ENCODE peak calls at places on chromosomes 6 and 20, in seven cellular contexts. J is activated CD4-positive, alpha-beta T cell treated with anti-CD3 and anti-CD28 coated beads for 48 hours; Z is AG09319; C is uterus; G is stimulated activated CD4-positive, alpha-beta T cell treated with anti-CD3 and anti-CD28 coated beads, Interleukin-1b, Interleukin-23, amount 100 ng/mL, for 48 hours; U is cardiac muscle cell; W is heart left ventricle. K is an unnamed sample.

GRCh38 chr20:11366660-11367059 is 551.0 kb upstream of the BTBD3 start:
- DNase-seq in J (no peak), Z (no peak), C (no peak), G (no peak), U (no peak), W (no peak), K (no peak)

GRCh38 chr20:16488086-16488485 is 85.2 kb downstream of the KIF16B start:
- DNase-seq in J (no peak), Z (no peak), C (no peak), G (no peak), U (no peak), W (no peak), K (no peak)

GRCh38 chr6:142926177-142926493 is 18.8 kb downstream of the HIVEP2 start:
- DNase-seq in J (no peak), Z (no peak), C (no peak), G (no peak), U (no peak), W (no peak), K (no peak)

GRCh38 chr6:131116755-131117360 is 18.4 kb upstream of the AKAP7 start:
- DNase-seq in J (no peak), Z (no peak), C (no peak), G (no peak), U (peak), W (no peak), K (peak)

GRCh38 chr20:41570552-41570951 is 47.6 kb downstream of the CHD6 start:
- DNase-seq in J (no peak), Z (no peak), C (no peak), G (no peak), U (no peak), W (no peak), K (no peak)

GRCh38 chr6:33490198-33490597 is 35.8 kb downstream of the ZBTB9 start:
- DNase-seq in J (no peak), Z (no peak), C (no peak), G (no peak), U (no peak), W (no peak), K (peak)

GRCh38 chr6:168315626-168316025 is 4.0 kb downstream of the DACT2 start:
- DNase-seq in J (no peak), Z (no peak), C (no peak), G (no peak), U (no peak), W (no peak), K (no peak)

GRCh38 chr6:94443701-94444100 is 1024.3 kb upstream of the EPHA7 start:
- DNase-seq in J (no peak), Z (no peak), C (no peak), G (no peak), U (no peak), W (no peak), K (no peak)

GRCh38 chr6:170018422-170019258 is 267.2 kb downstream of the ERMARD start:
- DNase-seq in J (no peak), Z (no peak), C (peak), G (no peak), U (no peak), W (no peak), K (no peak)

GRCh38 chr20:63529180-63529860 is 7.9 kb downstream of the PTK6 start:
- DNase-seq in J (no peak), Z (no peak), C (no peak), G (no peak), U (no peak), W (peak), K (peak)

GRCh38 chr20:32482251-32483220 is 102.6 kb downstream of the NOL4L start:
- DNase-seq in J (peak), Z (no peak), C (no peak), G (no peak), U (peak), W (peak), K (no peak)

GRCh38 chr6:27545271-27546046 is 72.6 kb upstream of the ZNF184 start:
- DNase-seq in J (peak), Z (no peak), C (no peak), G (peak), U (peak), W (no peak), K (peak)

GRCh38 chr6:28530777-28531176 is 5.1 kb downstream of the GPX5 start:
- DNase-seq in J (no peak), Z (no peak), C (no peak), G (no peak), U (no peak), W (no peak), K (no peak)

GRCh38 chr6:1027795-1028569 is 283.9 kb upstream of the FOXQ1 start:
- DNase-seq in J (no peak), Z (no peak), C (no peak), G (no peak), U (no peak), W (no peak), K (no peak)

GRCh38 chr6:133978896-133979240 is 25.8 kb downstream of the TBPL1 start:
- DNase-seq in J (no peak), Z (no peak), C (no peak), G (no peak), U (no peak), W (no peak), K (no peak)

GRCh38 chr6:112268628-112269027 is 14.3 kb upstream of the LAMA4 start:
- DNase-seq in J (no peak), Z (no peak), C (no peak), G (no peak), U (no peak), W (no peak), K (no peak)

GRCh38 chr6:43715056-43715788 is 27.6 kb upstream of the MRPS18A start:
- DNase-seq in J (no peak), Z (no peak), C (no peak), G (no peak), U (no peak), W (no peak), K (peak)

GRCh38 chr20:59741073-59741472 is 136.7 kb downstream of the PHACTR3 start:
- DNase-seq in J (no peak), Z (no peak), C (no peak), G (no peak), U (no peak), W (no peak), K (no peak)

GRCh38 chr6:31897612-31898199 is at the start of gene EHMT2:
- DNase-seq in J (peak), Z (no peak), C (peak), G (peak), U (peak), W (peak), K (peak)

K was measured in GM12865.